ENCODE peak calls at places on chromosomes 1 and 21, in six cellular contexts. B, T, C, E, X and L are unnamed samples.
A peak's percentile ranks its signal among the peaks of the same experiment; 100 is the strongest.

GRCh38 chr1:172477741-172478140 is 33.9 kb upstream of the PIGC start:
- DNase-seq in B (no peak), T (no peak), C (no peak), E (no peak), X (no peak), L (no peak)

GRCh38 chr1:198934901-198935301 is 296.1 kb downstream of the PTPRC start:
- DNase-seq in B (peak; percentile 57), T (peak; percentile 19), C (no peak), E (peak; percentile 67), X (no peak), L (no peak)

GRCh38 chr1:46062651-46063319 is 69.6 kb downstream of the PIK3R3 start:
- DNase-seq in B (no peak), T (no peak), C (no peak), E (no peak), X (peak; percentile 16), L (no peak)

GRCh38 chr1:87457408-87457807 is 128.7 kb downstream of the LMO4 start:
- DNase-seq in B (no peak), T (no peak), C (no peak), E (no peak), X (no peak), L (no peak)

GRCh38 chr1:92409946-92410345 is 76.8 kb downstream of the GFI1 start:
- DNase-seq in B (no peak), T (no peak), C (no peak), E (no peak), X (no peak), L (no peak)

GRCh38 chr1:14815175-14815882 is 216.8 kb downstream of the KAZN start:
- DNase-seq in B (no peak), T (no peak), C (no peak), E (peak; percentile 32), X (no peak), L (no peak)

GRCh38 chr1:1183221-1183747 is 9.6 kb downstream of the TTLL10 start:
- DNase-seq in B (no peak), T (no peak), C (peak; percentile 10), E (no peak), X (no peak), L (no peak)

GRCh38 chr1:164922585-164922984 is 363.6 kb downstream of the PBX1 start:
- DNase-seq in B (no peak), T (peak; percentile 33), C (no peak), E (peak; percentile 32), X (no peak), L (no peak)

GRCh38 chr1:211345719-211346118 is 19.1 kb downstream of the TRAF5 start:
- DNase-seq in B (no peak), T (no peak), C (peak; percentile 52), E (no peak), X (no peak), L (no peak)

GRCh38 chr1:38527373-38527966 is 332.1 kb downstream of the RRAGC start:
- DNase-seq in B (peak; percentile 2), T (no peak), C (peak; percentile 26), E (no peak), X (no peak), L (no peak)

GRCh38 chr1:52306227-52307006 is 59.6 kb downstream of the CC2D1B start:
- DNase-seq in B (no peak), T (peak; percentile 64), C (no peak), E (peak; percentile 12), X (peak; percentile 9), L (no peak)

GRCh38 chr21:24994717-24995116 is 612.6 kb downstream of the MRPL39 start:
- DNase-seq in B (no peak), T (no peak), C (no peak), E (no peak), X (no peak), L (no peak)

GRCh38 chr1:63774617-63775417 is 1.0 kb downstream of the ROR1 start:
- DNase-seq in B (no peak), T (peak; percentile 47), C (peak; percentile 72), E (peak; percentile 41), X (peak; percentile 23), L (no peak)

GRCh38 chr1:6103854-6104530 is 58.3 kb downstream of the KCNAB2 start:
- DNase-seq in B (no peak), T (no peak), C (no peak), E (no peak), X (no peak), L (no peak)

GRCh38 chr1:37471345-37472231 is 2.8 kb upstream of the ZC3H12A start:
- DNase-seq in B (no peak), T (no peak), C (peak; percentile 44), E (peak; percentile 59), X (peak; percentile 72), L (peak; percentile 78)

GRCh38 chr1:171811671-171812070 is 29.6 kb upstream of the DNM3 start:
- DNase-seq in B (no peak), T (no peak), C (no peak), E (no peak), X (no peak), L (no peak)

GRCh38 chr1:179353546-179353945 is 12.2 kb upstream of the AXDND1 start:
- DNase-seq in B (no peak), T (no peak), C (no peak), E (no peak), X (peak; percentile 54), L (peak; percentile 23)

GRCh38 chr1:23673086-23673813 is 18.4 kb upstream of the RPL11 start:
- DNase-seq in B (no peak), T (no peak), C (peak; percentile 73), E (no peak), X (peak; percentile 29), L (no peak)

GRCh38 chr1:111656093-111657017 is 36.8 kb downstream of the RAP1A start:
- DNase-seq in B (peak; percentile 15), T (peak; percentile 17), C (no peak), E (peak; percentile 15), X (peak; percentile 41), L (no peak)

GRCh38 chr21:21290751-21291150 is 292.5 kb downstream of the NCAM2 start:
- DNase-seq in B (no peak), T (peak; percentile 19), C (no peak), E (no peak), X (no peak), L (no peak)

GRCh38 chr1:244218220-244218619 is 167.1 kb downstream of the ZBTB18 start:
- DNase-seq in B (no peak), T (no peak), C (no peak), E (no peak), X (no peak), L (no peak)

GRCh38 chr1:89833183-89834077 is 12.6 kb downstream of the LRRC8D start:
- DNase-seq in B (no peak), T (no peak), C (no peak), E (no peak), X (no peak), L (no peak)

GRCh38 chr1:6922096-6922931 is 137.1 kb downstream of the CAMTA1 start:
- DNase-seq in B (no peak), T (peak; percentile 67), C (no peak), E (peak; percentile 70), X (peak; percentile 82), L (peak; percentile 44)

GRCh38 chr1:182604835-182605164 is 611 bp upstream of the RGS16 start:
- DNase-seq in B (no peak), T (no peak), C (no peak), E (no peak), X (no peak), L (no peak)

GRCh38 chr1:101239095-101240040 is 2.5 kb downstream of the S1PR1 start:
- DNase-seq in B (peak; percentile 37), T (no peak), C (no peak), E (no peak), X (no peak), L (no peak)

GRCh38 chr1:156670791-156671190 is 6.4 kb downstream of the NES start:
- DNase-seq in B (no peak), T (no peak), C (no peak), E (no peak), X (no peak), L (no peak)